ENCODE peak calls at places on chromosomes 16 and 17, in six cellular contexts. T, M, D, W, X and E are unnamed samples.

GRCh38 chr17:19978206-19978802 is 676 bp upstream of the AKAP10 start:
- DNase-seq in T (peak), M (no peak), D (no peak), W (no peak), X (no peak), E (peak)

GRCh38 chr16:73197598-73197997 is 149.7 kb upstream of the ZFHX3 start:
- DNase-seq in T (no peak), M (no peak), D (peak), W (no peak), X (no peak), E (no peak)

GRCh38 chr16:67190448-67191399 is 788 bp upstream of the EXOC3L1 start:
- DNase-seq in T (no peak), M (no peak), D (no peak), W (no peak), X (no peak), E (no peak)

GRCh38 chr16:11536104-11536866 is 50.4 kb downstream of the LITAF start:
- DNase-seq in T (no peak), M (no peak), D (no peak), W (no peak), X (no peak), E (no peak)

GRCh38 chr16:68884867-68885266 is 41.5 kb downstream of the TANGO6 start:
- DNase-seq in T (no peak), M (no peak), D (no peak), W (no peak), X (no peak), E (no peak)

GRCh38 chr16:2058901-2059300 is 11.1 kb downstream of the TSC2 start:
- DNase-seq in T (no peak), M (no peak), D (no peak), W (no peak), X (no peak), E (no peak)

GRCh38 chr16:14609716-14610115 is 20.3 kb downstream of the PARN start:
- DNase-seq in T (no peak), M (no peak), D (no peak), W (no peak), X (no peak), E (no peak)

GRCh38 chr17:74520790-74521480 is 10.3 kb downstream of the CD300LB start:
- DNase-seq in T (no peak), M (no peak), D (no peak), W (no peak), X (no peak), E (no peak)

GRCh38 chr16:31029272-31029671 is 4.1 kb upstream of the STX4 start:
- DNase-seq in T (no peak), M (no peak), D (no peak), W (no peak), X (no peak), E (no peak)

GRCh38 chr17:50426814-50427787 is 1.1 kb downstream of the ACSF2 start:
- DNase-seq in T (peak), M (no peak), D (peak), W (no peak), X (no peak), E (no peak)

GRCh38 chr16:11325404-11326083 is 19.7 kb upstream of the RMI2 start:
- DNase-seq in T (no peak), M (no peak), D (no peak), W (no peak), X (no peak), E (no peak)

GRCh38 chr17:48491527-48492273 is 39.1 kb downstream of the HOXB1 start:
- DNase-seq in T (no peak), M (no peak), D (no peak), W (no peak), X (no peak), E (no peak)

GRCh38 chr17:32755045-32755805 is 121.7 kb downstream of the MYO1D start:
- DNase-seq in T (no peak), M (no peak), D (peak), W (no peak), X (no peak), E (no peak)